ENCODE peak calls at places on chromosome X, in five cellular contexts. P, B, G, K and E are unnamed samples.

GRCh38 chrX:118522230-118522926 is 26.8 kb downstream of the DOCK11 start:
- DNase-seq in B (no peak), P (peak), K (no peak), G (no peak), E (no peak)

GRCh38 chrX:44908198-44908597 is 35.2 kb downstream of the KDM6A start:
- DNase-seq in B (no peak), K (no peak), P (no peak), G (no peak), E (no peak)

GRCh38 chrX:24566233-24566632 is 80.9 kb downstream of the PCYT1B start:
- DNase-seq in G (no peak), B (no peak), P (no peak), K (no peak), E (no peak)

GRCh38 chrX:148902581-148902980 is 402.2 kb downstream of the AFF2 start:
- DNase-seq in G (no peak), K (no peak), P (no peak), B (no peak), E (no peak)

GRCh38 chrX:125203737-125204578 is 115.7 kb upstream of the TEX13C start:
- DNase-seq in K (no peak), G (no peak), B (peak), P (no peak), E (peak)

GRCh38 chrX:13101439-13102139 is 57.2 kb upstream of the FAM9C start:
- DNase-seq in G (no peak), K (no peak), B (no peak), P (peak), E (peak)

GRCh38 chrX:45758738-45759397 is 558.2 kb upstream of the DIPK2B start:
- DNase-seq in B (no peak), G (no peak), P (no peak), K (no peak), E (peak)

GRCh38 chrX:70755850-70756249 is 152.7 kb downstream of the TEX11 start:
- DNase-seq in K (peak), G (no peak), B (peak), P (no peak), E (no peak)

GRCh38 chrX:121836000-121836399 is 788.6 kb downstream of the GLUD2 start:
- DNase-seq in B (no peak), G (no peak), K (no peak), P (no peak), E (no peak)

GRCh38 chrX:39609941-39610340 is 487.8 kb downstream of the BCOR start:
- DNase-seq in K (no peak), G (no peak), P (no peak), B (no peak), E (no peak)

GRCh38 chrX:13471269-13471668 is 98.1 kb upstream of the EGFL6 start:
- DNase-seq in P (no peak), K (no peak), G (no peak), B (peak), E (no peak)

GRCh38 chrX:110691446-110691845 is 104.2 kb downstream of the CHRDL1 start:
- DNase-seq in B (no peak), P (no peak), K (no peak), G (no peak), E (no peak)

GRCh38 chrX:26845051-26845450 is 618.1 kb downstream of the PPP4R3C start:
- DNase-seq in G (no peak), K (no peak), B (no peak), P (no peak), E (no peak)

GRCh38 chrX:7568130-7568529 is 274.8 kb upstream of the VCX start:
- DNase-seq in B (no peak), K (no peak), G (no peak), P (no peak), E (no peak)

GRCh38 chrX:129235903-129236302 is 287.4 kb downstream of the SMARCA1 start:
- DNase-seq in K (no peak), B (no peak), G (no peak), P (no peak), E (no peak)

GRCh38 chrX:154696328-154697045 is 43.1 kb upstream of the CTAG2 start:
- DNase-seq in P (peak), G (no peak), K (no peak), B (no peak), E (peak)

GRCh38 chrX:83535417-83536244 is 27.5 kb downstream of the POU3F4 start:
- DNase-seq in G (no peak), B (no peak), P (no peak), K (no peak), E (no peak)

GRCh38 chrX:11461181-11462001 is 168.2 kb downstream of the AMELX start:
- DNase-seq in G (no peak), P (peak), B (no peak), K (no peak), E (peak)

GRCh38 chrX:39065051-39065871 is 264.0 kb downstream of the MID1IP1 start:
- DNase-seq in P (no peak), B (peak), K (peak), G (peak), E (no peak)

GRCh38 chrX:48854898-48855297 is 19.5 kb upstream of the PCSK1N start:
- DNase-seq in B (no peak), P (peak), G (no peak), K (no peak), E (peak)

GRCh38 chrX:15468036-15468435 is 25.1 kb downstream of the PIR start:
- DNase-seq in G (no peak), K (no peak), P (peak), B (no peak), E (peak)

GRCh38 chrX:108309144-108309543 is 129.1 kb downstream of the COL4A6 start:
- DNase-seq in G (no peak), K (no peak), B (no peak), P (peak), E (peak)

GRCh38 chrX:25015486-25016360 is at the start of gene ARX:
- DNase-seq in G (peak), K (peak), P (peak), B (peak), E (peak)

GRCh38 chrX:27597506-27597905 is 7.4 kb downstream of the DCAF8L2 start:
- DNase-seq in G (no peak), B (no peak), K (no peak), P (no peak), E (no peak)

GRCh38 chrX:136227948-136228584 is 23.1 kb downstream of the MAP7D3 start:
- DNase-seq in B (no peak), P (no peak), G (no peak), K (no peak), E (no peak)

GRCh38 chrX:135264210-135264609 is 12.3 kb downstream of the ETDA start:
- DNase-seq in B (no peak), G (no peak), K (no peak), P (no peak), E (no peak)

GRCh38 chrX:20742106-20742505 is 475.4 kb upstream of the RPS6KA3 start:
- DNase-seq in P (peak), K (no peak), B (no peak), G (no peak), E (no peak)

GRCh38 chrX:97672138-97672537 is 788.4 kb downstream of the RPA4 start:
- DNase-seq in G (no peak), B (no peak), P (peak), K (no peak), E (no peak)

GRCh38 chrX:111435469-111435868 is 23.5 kb upstream of the DCX start:
- DNase-seq in K (no peak), B (no peak), G (no peak), P (no peak), E (no peak)

GRCh38 chrX:149040873-149041535 is 464.1 kb downstream of the IDS start:
- DNase-seq in P (no peak), G (no peak), B (no peak), K (no peak), E (no peak)

GRCh38 chrX:145823132-145823531 is 5.5 kb downstream of the SLITRK2 start:
- DNase-seq in B (no peak), K (no peak), G (no peak), P (no peak), E (no peak)

GRCh38 chrX:103253608-103254007 is 1.3 kb downstream of the TCEAL8 start:
- DNase-seq in B (no peak), P (peak), K (no peak), G (no peak), E (peak)

GRCh38 chrX:154380153-154380552 is 1.1 kb downstream of the EMD start:
- DNase-seq in K (no peak), P (no peak), B (no peak), G (no peak), E (peak)

GRCh38 chrX:134604701-134605271 is 53.5 kb downstream of the PLAC1 start:
- DNase-seq in K (no peak), B (no peak), P (no peak), G (no peak), E (peak)

GRCh38 chrX:136251042-136251991 is at the start of gene MAP7D3:
- DNase-seq in G (peak), B (peak), K (peak), P (peak), E (peak)

GRCh38 chrX:122582280-122582679 is 601.8 kb upstream of the GRIA3 start:
- DNase-seq in G (no peak), P (no peak), B (no peak), K (no peak), E (no peak)

GRCh38 chrX:140274761-140275525 is 229.9 kb downstream of the SOX3 start:
- DNase-seq in G (peak), K (no peak), B (peak), P (no peak), E (peak)

GRCh38 chrX:12223650-12224049 is 85.4 kb downstream of the FRMPD4 start:
- DNase-seq in K (no peak), B (no peak), G (no peak), P (no peak), E (peak)

GRCh38 chrX:9312922-9313867 is 151.7 kb upstream of the TBL1X start:
- DNase-seq in G (no peak), P (peak), K (peak), B (peak), E (no peak)
- H2BK12ac ChIP-seq in G (no peak), P (no peak), K (no peak), B (no peak), E (peak)

DNA sequence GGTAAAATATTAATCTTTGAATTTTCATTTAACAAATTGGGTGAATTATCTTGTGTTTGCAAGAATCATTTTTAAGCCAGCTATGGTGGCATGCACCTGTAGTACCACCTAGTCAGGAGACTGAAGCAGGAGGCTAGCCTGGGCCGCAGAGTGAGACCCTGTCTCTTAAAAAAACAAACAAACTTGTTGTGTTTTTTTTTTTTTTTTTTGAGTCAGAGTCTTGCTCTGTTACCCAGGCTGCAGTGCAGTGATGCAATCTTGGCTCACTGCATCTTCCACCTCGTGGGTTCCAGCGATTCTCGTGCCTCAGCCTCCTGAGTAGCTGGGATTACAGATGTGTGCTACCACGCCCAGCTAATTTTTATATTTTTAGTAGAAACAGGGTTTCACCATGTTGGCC is 2.2 kb downstream of the TXLNG start:
- DNase-seq in B (no peak), P (no peak), K (no peak), G (no peak), E (no peak)
- H3K9ac ChIP-seq in B (no peak), P (no peak), K (no peak), G (no peak), E (peak)

DNA sequence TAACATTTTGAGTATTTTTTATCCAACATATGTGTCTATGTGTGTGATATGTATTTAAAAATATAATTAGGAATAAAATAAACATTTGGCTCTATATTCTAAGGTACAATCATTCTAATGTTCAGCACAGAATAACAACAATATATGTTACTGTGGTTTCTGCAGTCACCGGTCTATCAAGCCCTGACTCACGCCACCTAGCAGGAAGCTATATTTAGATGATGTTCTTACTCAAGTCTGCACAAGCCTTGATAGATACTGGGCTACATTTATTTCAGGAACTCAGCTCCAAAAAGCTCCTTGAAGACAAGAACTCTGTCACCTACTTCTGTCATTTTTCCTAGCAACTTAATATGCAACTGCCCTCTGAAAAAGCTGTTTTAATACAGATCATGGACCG is 152.0 kb upstream of the FTHL17 start:
- DNase-seq in K (no peak), G (no peak), B (no peak), P (peak), E (peak)
- H2BK120ac ChIP-seq in K (no peak), G (no peak), B (no peak), P (no peak), E (no peak)

GRCh38 chrX:40773809-40774208 is 38.5 kb upstream of the MED14 start:
- DNase-seq in G (no peak), B (no peak), K (no peak), P (peak), E (peak)

GRCh38 chrX:40773188-40773587 is 37.8 kb upstream of the MED14 start:
- DNase-seq in B (no peak), G (no peak), P (no peak), K (no peak), E (no peak)

GRCh38 chrX:40772290-40772689 is 36.9 kb upstream of the MED14 start:
- DNase-seq in G (no peak), K (no peak), B (no peak), P (peak), E (peak)
- H2BK12ac ChIP-seq in G (no peak), K (no peak), B (no peak), P (no peak), E (no peak)

GRCh38 chrX:53047228-53047627 is 1.4 kb upstream of the GPR173 start:
- DNase-seq in B (no peak), P (no peak), G (no peak), K (no peak), E (peak)

GRCh38 chrX:53045002-53045401 is 3.6 kb upstream of the GPR173 start:
- DNase-seq in K (no peak), P (no peak), G (no peak), B (no peak), E (no peak)

GRCh38 chrX:53050841-53051240 is 2.3 kb downstream of the GPR173 start:
- DNase-seq in P (no peak), B (no peak), K (no peak), G (no peak), E (no peak)

GRCh38 chrX:53049127-53049517 is 533 bp downstream of the GPR173 start:
- DNase-seq in P (no peak), G (no peak), K (no peak), B (no peak), E (no peak)

DNA sequence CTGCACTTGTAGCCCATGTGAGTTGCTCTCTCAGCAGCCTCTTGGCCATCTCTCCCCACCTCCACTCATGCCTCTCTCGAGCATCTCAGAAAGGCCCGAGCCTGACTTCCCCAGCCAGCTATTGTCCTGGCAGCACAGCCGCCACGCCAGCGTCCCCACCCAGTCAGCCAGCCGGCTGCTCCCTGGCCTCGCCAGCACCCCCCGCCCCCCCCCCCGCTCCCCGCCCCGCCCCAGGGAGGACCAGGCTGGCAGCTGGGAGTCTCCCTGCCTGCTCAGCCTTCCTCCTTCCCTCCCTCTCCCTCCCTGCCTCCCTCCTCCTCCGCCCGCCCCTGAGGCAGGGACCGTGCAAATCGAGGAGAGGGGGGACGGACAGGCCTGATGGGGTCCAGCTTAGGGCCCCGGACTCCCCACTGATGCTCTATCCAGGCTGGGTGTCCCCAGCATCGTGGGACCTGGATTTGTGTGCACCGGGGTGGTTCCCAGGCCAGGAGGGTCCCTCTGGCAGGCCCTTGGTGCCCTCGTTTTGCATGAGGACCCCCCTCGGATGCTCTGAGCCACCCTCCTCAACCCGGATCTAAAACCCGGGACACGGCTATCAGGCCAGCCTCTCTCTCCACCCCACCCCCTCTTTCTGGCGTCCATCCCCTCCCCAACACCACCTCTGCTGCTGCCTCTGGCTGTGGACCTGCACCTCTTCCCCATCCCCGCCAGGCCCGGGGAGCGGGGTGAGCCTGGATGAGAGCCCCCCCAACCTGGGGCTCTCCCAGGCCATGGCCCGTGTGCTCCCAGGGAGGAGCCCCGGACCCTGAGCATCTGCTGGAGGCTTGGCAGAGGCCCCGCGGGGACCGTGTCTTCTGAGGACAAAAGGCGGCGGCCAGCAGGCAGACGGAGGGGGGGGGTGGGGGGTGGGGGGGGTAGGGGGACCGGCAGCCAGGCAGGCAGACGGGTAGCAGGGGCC is at the start of gene GPR173:
- DNase-seq in K (peak), G (peak), B (peak), P (no peak), E (peak)
- H3K9ac ChIP-seq in K (no peak), G (peak), B (peak), P (no peak), E (peak)

GRCh38 chrX:152819271-152819670 is 11.3 kb downstream of the CETN2 start:
- DNase-seq in P (no peak), K (no peak), B (no peak), G (no peak), E (no peak)
- H2BK120ac ChIP-seq in P (no peak), K (no peak), B (no peak), G (no peak), E (no peak)

GRCh38 chrX:18676050-18676449 is 4.1 kb upstream of the RS1 start:
- DNase-seq in G (no peak), K (no peak), P (no peak), B (no peak), E (no peak)

GRCh38 chrX:18683027-18683426 is 11.1 kb upstream of the RS1 start:
- DNase-seq in P (no peak), B (no peak), G (no peak), K (no peak), E (no peak)

GRCh38 chrX:18677140-18677834 is 5.4 kb upstream of the RS1 start:
- DNase-seq in G (no peak), K (no peak), P (no peak), B (no peak), E (no peak)

GRCh38 chrX:18676470-18676869 is 4.6 kb upstream of the RS1 start:
- DNase-seq in P (peak), B (peak), K (peak), G (peak), E (peak)

DNA sequence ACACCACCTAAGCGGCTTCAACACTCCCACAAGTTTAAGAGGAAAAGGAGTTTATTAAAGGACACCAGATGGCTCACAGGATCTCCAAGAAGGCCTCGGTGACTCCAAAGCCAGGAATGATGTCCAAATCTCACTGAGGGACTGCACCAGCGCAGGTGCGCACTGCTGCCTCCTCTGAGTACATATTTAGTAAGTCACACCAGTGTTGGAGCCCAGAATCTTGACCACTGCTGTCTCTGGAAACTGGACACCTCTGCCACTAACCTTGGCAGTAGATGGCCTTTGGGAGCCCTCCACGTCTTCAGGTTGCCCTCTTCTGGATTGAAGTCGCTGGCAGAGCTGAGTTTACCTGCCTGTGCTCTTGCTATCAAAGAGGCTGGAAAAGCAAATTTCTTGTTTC is 10.1 kb upstream of the RS1 start:
- DNase-seq in B (no peak), P (no peak), K (no peak), G (no peak), E (no peak)
- H2BK12ac ChIP-seq in B (no peak), P (no peak), K (no peak), G (no peak), E (no peak)

GRCh38 chrX:119885554-119886428 is 9.9 kb upstream of the AKAP14 start:
- DNase-seq in B (no peak), K (no peak), P (no peak), G (no peak), E (peak)

GRCh38 chrX:119887721-119888425 is 7.8 kb upstream of the AKAP14 start:
- DNase-seq in P (peak), B (peak), K (peak), G (no peak), E (peak)
- H3K9ac ChIP-seq in P (no peak), B (no peak), K (no peak), G (no peak), E (no peak)

DNA sequence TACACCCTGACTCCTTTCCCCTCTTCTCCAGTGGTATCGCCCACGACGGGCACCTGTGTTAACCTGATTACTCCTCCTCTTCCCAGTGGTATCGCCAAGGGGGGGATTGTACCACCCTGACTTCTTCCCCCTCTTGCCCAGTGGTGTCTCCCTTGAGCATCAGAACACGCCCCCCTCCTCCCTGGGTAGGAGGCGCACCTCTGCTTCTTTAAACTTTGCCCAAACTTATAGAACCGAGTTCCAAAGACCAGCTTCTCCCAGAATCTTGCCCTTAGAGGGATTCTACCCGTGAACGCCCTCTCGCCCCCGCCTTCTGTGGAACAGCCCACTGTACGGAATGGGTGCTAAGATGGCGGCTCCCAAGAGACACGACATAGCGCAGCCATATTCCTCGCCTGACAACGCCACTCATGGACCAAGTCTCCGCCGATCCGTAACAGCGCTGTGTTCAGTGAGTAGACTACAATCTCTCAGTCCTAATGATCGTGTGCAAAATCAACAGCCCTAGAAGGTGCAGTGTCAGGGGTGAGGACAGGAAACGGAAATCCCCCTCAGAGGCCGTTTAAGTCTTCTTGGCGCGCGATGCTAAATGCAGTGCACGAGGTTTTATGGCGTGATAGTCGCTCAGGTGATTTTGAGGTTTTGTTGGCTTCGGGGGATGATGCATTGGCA is 4.2 kb upstream of the ZNF157 start:
- DNase-seq in B (peak), G (peak), K (peak), P (peak), E (peak)
- H2BK120ac ChIP-seq in B (no peak), G (no peak), K (no peak), P (no peak), E (no peak)